ENCODE peak calls at places on chromosomes 2 and 18, in ten cellular contexts. G is 8988T; Q is activated CD8-positive, alpha-beta memory T cell treated with anti-CD3 and anti-CD28 coated beads for 24 hours; I is activated CD4-positive, alpha-beta T cell treated with anti-CD3 and anti-CD28 coated beads, Interleukin-2, amount 50 U/mL, for 1 hour; P is NCI-H1436; L is renal cortical epithelial cell; R is amniotic stem cell; E is small intestine; M is mucosa of descending colon; D is Calu3. Y is an unnamed sample.

GRCh38 chr2:71484354-71484753 is 31.0 kb downstream of the DYSF start:
- DNase-seq in D (no peak), I (no peak), R (no peak), P (no peak), E (no peak), G (no peak), M (no peak), Q (no peak), L (no peak), Y (no peak)

GRCh38 chr2:12110074-12110473 is 363.6 kb downstream of the LPIN1 start:
- DNase-seq in E (no peak), D (no peak), L (no peak), G (no peak), R (no peak), I (no peak), M (no peak), P (no peak), Q (no peak), Y (no peak)

GRCh38 chr2:65070172-65070830 is 14.1 kb downstream of the CEP68 start:
- DNase-seq in G (no peak), Q (no peak), P (no peak), D (no peak), L (peak; percentile 62), E (peak; percentile 82), M (no peak), I (no peak), R (no peak), Y (peak; percentile 41)

GRCh38 chr18:21499997-21500396 is 100.5 kb downstream of the ESCO1 start:
- DNase-seq in G (no peak), E (no peak), D (no peak), Q (no peak), R (no peak), I (no peak), P (no peak), L (no peak), M (no peak), Y (no peak)

GRCh38 chr2:235433860-235434259 is 60.0 kb upstream of the AGAP1 start:
- DNase-seq in I (no peak), D (no peak), E (peak; percentile 11), Q (no peak), R (no peak), P (no peak), L (peak; percentile 25), M (no peak), G (no peak), Y (peak; percentile 32)

GRCh38 chr18:63317556-63317946 is 2.0 kb downstream of the BCL2 start:
- DNase-seq in L (no peak), I (no peak), D (no peak), R (no peak), G (no peak), Q (peak; percentile 66), M (no peak), E (no peak), P (no peak), Y (no peak)

GRCh38 chr2:128433911-128434550 is 115.4 kb upstream of the HS6ST1 start:
- DNase-seq in G (no peak), P (no peak), Q (no peak), E (no peak), M (no peak), D (no peak), I (no peak), L (no peak), R (no peak), Y (no peak)

GRCh38 chr18:65235966-65236634 is 514.7 kb upstream of the CDH7 start:
- DNase-seq in L (peak; percentile 31), I (no peak), P (no peak), G (no peak), E (no peak), R (no peak), D (peak; percentile 3), M (no peak), Q (no peak), Y (no peak)

GRCh38 chr2:173734686-173735308 is 230.4 kb downstream of the SP3 start:
- DNase-seq in D (no peak), G (no peak), Q (no peak), R (no peak), I (no peak), P (no peak), M (no peak), L (no peak), E (no peak), Y (no peak)

GRCh38 chr18:46051731-46052461 is 20.2 kb downstream of the PSTPIP2 start:
- DNase-seq in E (no peak), L (peak; percentile 100), I (no peak), P (no peak), G (no peak), Q (peak; percentile 42), M (no peak), R (no peak), D (no peak), Y (no peak)

GRCh38 chr18:74796928-74797576 is 199.4 kb downstream of the ZNF407 start:
- DNase-seq in M (no peak), Q (no peak), E (no peak), R (peak; percentile 17), D (no peak), L (peak; percentile 61), G (no peak), I (no peak), P (no peak), Y (no peak)

GRCh38 chr2:240820014-240820606 is at the start of gene KIF1A:
- DNase-seq in R (no peak), I (no peak), L (no peak), G (no peak), P (peak; percentile 93), M (no peak), Q (no peak), D (peak; percentile 89), E (no peak), Y (no peak)

GRCh38 chr2:199366406-199366805 is 91.3 kb downstream of the SATB2 start:
- DNase-seq in M (no peak), G (no peak), L (peak; percentile 86), R (no peak), P (no peak), Q (no peak), E (peak; percentile 14), D (no peak), I (no peak), Y (peak; percentile 47)

Y was measured in colonic mucosa.